ENCODE peak calls at places on chromosomes 5 and 9, in five cellular contexts. One of them, this sample, is unnamed.

GRCh38 chr5:126658526-126658925 is 57.8 kb downstream of the PHAX start:
- DNase-seq in Peyer's patch: no peak
- DNase-seq in thyroid gland: no peak
- DNase-seq in breast epithelium: no peak
- DNase-seq in body of pancreas: no peak
- DNase-seq in this sample: no peak

GRCh38 chr9:109317979-109318671 is 2.7 kb downstream of the EPB41L4B start:
- DNase-seq in thyroid gland: peak
- DNase-seq in Peyer's patch: no peak
- DNase-seq in breast epithelium: no peak
- DNase-seq in body of pancreas: peak
- DNase-seq in this sample: no peak

GRCh38 chr5:88824141-88824540 is 58.8 kb downstream of the MEF2C start:
- DNase-seq in thyroid gland: no peak
- DNase-seq in Peyer's patch: no peak
- DNase-seq in breast epithelium: no peak
- DNase-seq in body of pancreas: no peak
- DNase-seq in this sample: no peak

GRCh38 chr9:131382850-131383729 is 10.8 kb upstream of the PRRC2B start:
- DNase-seq in Peyer's patch: peak
- DNase-seq in thyroid gland: peak
- DNase-seq in breast epithelium: peak
- DNase-seq in body of pancreas: peak
- DNase-seq in this sample: peak

GRCh38 chr5:33311893-33312292 is 128.9 kb upstream of the TARS1 start:
- DNase-seq in body of pancreas: no peak
- DNase-seq in thyroid gland: no peak
- DNase-seq in Peyer's patch: no peak
- DNase-seq in breast epithelium: no peak
- DNase-seq in this sample: no peak

GRCh38 chr5:151005975-151006576 is 14.3 kb upstream of the GPX3 start:
- DNase-seq in thyroid gland: peak
- DNase-seq in breast epithelium: peak
- DNase-seq in Peyer's patch: peak
- DNase-seq in body of pancreas: peak
- DNase-seq in this sample: peak

GRCh38 chr5:10786835-10787234 is 25.8 kb upstream of the DAP start:
- DNase-seq in breast epithelium: no peak
- DNase-seq in thyroid gland: no peak
- DNase-seq in Peyer's patch: no peak
- DNase-seq in body of pancreas: no peak
- DNase-seq in this sample: no peak

GRCh38 chr5:127876384-127876783 is 173.2 kb downstream of the CCDC192 start:
- DNase-seq in breast epithelium: no peak
- DNase-seq in body of pancreas: no peak
- DNase-seq in Peyer's patch: no peak
- DNase-seq in thyroid gland: peak
- DNase-seq in this sample: no peak

GRCh38 chr5:8839361-8840055 is 706.4 kb downstream of the SEMA5A start:
- DNase-seq in breast epithelium: no peak
- DNase-seq in body of pancreas: no peak
- DNase-seq in Peyer's patch: no peak
- DNase-seq in thyroid gland: no peak
- DNase-seq in this sample: no peak

GRCh38 chr5:116576043-116576713 is 1.6 kb upstream of the SEMA6A start:
- DNase-seq in breast epithelium: peak
- DNase-seq in thyroid gland: peak
- DNase-seq in body of pancreas: peak
- DNase-seq in Peyer's patch: peak
- DNase-seq in this sample: peak

GRCh38 chr9:107484117-107484723 is 5.3 kb downstream of the KLF4 start:
- DNase-seq in Peyer's patch: no peak
- DNase-seq in body of pancreas: peak
- DNase-seq in breast epithelium: peak
- DNase-seq in thyroid gland: peak
- DNase-seq in this sample: no peak

GRCh38 chr9:34454571-34455065 is 3.8 kb downstream of the FAM219A start:
- DNase-seq in Peyer's patch: no peak
- DNase-seq in thyroid gland: no peak
- DNase-seq in body of pancreas: no peak
- DNase-seq in breast epithelium: no peak
- DNase-seq in this sample: peak

GRCh38 chr5:42250-42649 is 49.7 kb upstream of the PLEKHG4B start:
- DNase-seq in breast epithelium: no peak
- DNase-seq in Peyer's patch: no peak
- DNase-seq in body of pancreas: peak
- DNase-seq in thyroid gland: peak
- DNase-seq in this sample: no peak

GRCh38 chr9:5909999-5910398 is 19.3 kb downstream of the MLANA start:
- DNase-seq in body of pancreas: no peak
- DNase-seq in Peyer's patch: no peak
- DNase-seq in breast epithelium: no peak
- DNase-seq in thyroid gland: no peak
- DNase-seq in this sample: no peak

GRCh38 chr9:96585426-96585825 is 34.2 kb downstream of the CDC14B start:
- DNase-seq in breast epithelium: no peak
- DNase-seq in body of pancreas: no peak
- DNase-seq in thyroid gland: no peak
- DNase-seq in Peyer's patch: no peak
- DNase-seq in this sample: no peak

GRCh38 chr9:126692041-126692758 is 78.5 kb downstream of the LMX1B start:
- DNase-seq in thyroid gland: no peak
- DNase-seq in breast epithelium: no peak
- DNase-seq in Peyer's patch: no peak
- DNase-seq in body of pancreas: no peak
- DNase-seq in this sample: no peak

GRCh38 chr5:115267617-115268016 is 4.9 kb upstream of the PGGT1B start:
- DNase-seq in breast epithelium: no peak
- DNase-seq in thyroid gland: no peak
- DNase-seq in Peyer's patch: no peak
- DNase-seq in body of pancreas: no peak
- DNase-seq in this sample: no peak

GRCh38 chr9:76818271-76818670 is 54.0 kb downstream of the PCA3 start:
- DNase-seq in thyroid gland: no peak
- DNase-seq in body of pancreas: peak
- DNase-seq in breast epithelium: no peak
- DNase-seq in Peyer's patch: peak
- DNase-seq in this sample: peak

GRCh38 chr5:178778919-178779318 is 48.5 kb upstream of the ZNF354A start:
- DNase-seq in thyroid gland: no peak
- DNase-seq in breast epithelium: no peak
- DNase-seq in body of pancreas: no peak
- DNase-seq in Peyer's patch: no peak
- DNase-seq in this sample: no peak

GRCh38 chr5:3100921-3101551 is 349.6 kb upstream of the IRX2 start:
- DNase-seq in breast epithelium: no peak
- DNase-seq in thyroid gland: no peak
- DNase-seq in body of pancreas: no peak
- DNase-seq in Peyer's patch: no peak
- DNase-seq in this sample: no peak

DNA sequence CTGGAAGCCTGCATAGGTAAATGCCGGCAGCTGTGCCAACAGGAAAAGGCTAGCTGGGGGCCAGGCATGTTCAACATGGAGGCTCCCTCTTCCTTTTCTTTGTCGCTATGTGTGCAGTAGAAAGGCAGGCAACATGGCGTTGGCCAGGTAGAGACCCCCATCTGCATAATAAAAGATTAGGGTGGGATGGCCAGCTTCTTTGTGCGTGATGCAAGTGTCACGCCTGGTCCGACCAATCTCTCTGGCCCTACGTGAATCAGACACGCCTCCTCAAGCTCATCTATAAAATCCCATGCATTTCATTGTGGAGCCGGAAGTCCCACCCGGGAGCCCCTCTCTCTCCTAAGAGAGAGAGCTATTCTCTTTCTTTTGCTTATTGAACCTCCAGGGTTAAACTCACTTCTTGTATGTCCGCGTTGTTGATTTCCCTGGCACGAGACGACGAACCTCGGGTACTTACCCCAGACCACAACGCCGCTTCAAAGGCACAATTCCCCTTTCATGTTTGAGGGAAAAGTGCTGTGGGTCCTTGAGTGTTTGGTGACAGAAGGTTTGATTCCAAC is 25.0 kb upstream of the C5orf47 start:
- DNase-seq in Peyer's patch: no peak
- DNase-seq in breast epithelium: peak
- DNase-seq in thyroid gland: no peak
- DNase-seq in body of pancreas: peak
- DNase-seq in this sample: no peak
- TF ChIP-seq POLR2A in Peyer's patch: no peak
- TF ChIP-seq POLR2A in breast epithelium: no peak
- TF ChIP-seq POLR2A in thyroid gland: no peak
- TF ChIP-seq POLR2A in body of pancreas: peak
- TF ChIP-seq POLR2A in this sample: no peak

GRCh38 chr9:134420974-134421432 is 94.7 kb downstream of the RXRA start:
- DNase-seq in Peyer's patch: no peak
- DNase-seq in body of pancreas: no peak
- DNase-seq in thyroid gland: no peak
- DNase-seq in breast epithelium: no peak
- DNase-seq in this sample: no peak
- TF ChIP-seq POLR2A in Peyer's patch: no peak
- TF ChIP-seq POLR2A in body of pancreas: no peak
- TF ChIP-seq POLR2A in thyroid gland: no peak
- TF ChIP-seq POLR2A in breast epithelium: no peak
- TF ChIP-seq POLR2A in this sample: no peak

GRCh38 chr9:91757802-91758201 is 192.2 kb downstream of the ROR2 start:
- DNase-seq in thyroid gland: no peak
- DNase-seq in Peyer's patch: no peak
- DNase-seq in breast epithelium: no peak
- DNase-seq in body of pancreas: no peak
- DNase-seq in this sample: no peak

GRCh38 chr9:91761362-91761761 is 188.7 kb downstream of the ROR2 start:
- DNase-seq in Peyer's patch: no peak
- DNase-seq in body of pancreas: no peak
- DNase-seq in breast epithelium: no peak
- DNase-seq in thyroid gland: no peak
- DNase-seq in this sample: no peak

GRCh38 chr9:91760906-91761305 is 189.1 kb downstream of the ROR2 start:
- DNase-seq in breast epithelium: no peak
- DNase-seq in thyroid gland: no peak
- DNase-seq in body of pancreas: no peak
- DNase-seq in Peyer's patch: peak
- DNase-seq in this sample: no peak

GRCh38 chr9:91755761-91756638 is 194.0 kb downstream of the ROR2 start:
- DNase-seq in breast epithelium: no peak
- DNase-seq in Peyer's patch: no peak
- DNase-seq in thyroid gland: no peak
- DNase-seq in body of pancreas: no peak
- DNase-seq in this sample: no peak

DNA sequence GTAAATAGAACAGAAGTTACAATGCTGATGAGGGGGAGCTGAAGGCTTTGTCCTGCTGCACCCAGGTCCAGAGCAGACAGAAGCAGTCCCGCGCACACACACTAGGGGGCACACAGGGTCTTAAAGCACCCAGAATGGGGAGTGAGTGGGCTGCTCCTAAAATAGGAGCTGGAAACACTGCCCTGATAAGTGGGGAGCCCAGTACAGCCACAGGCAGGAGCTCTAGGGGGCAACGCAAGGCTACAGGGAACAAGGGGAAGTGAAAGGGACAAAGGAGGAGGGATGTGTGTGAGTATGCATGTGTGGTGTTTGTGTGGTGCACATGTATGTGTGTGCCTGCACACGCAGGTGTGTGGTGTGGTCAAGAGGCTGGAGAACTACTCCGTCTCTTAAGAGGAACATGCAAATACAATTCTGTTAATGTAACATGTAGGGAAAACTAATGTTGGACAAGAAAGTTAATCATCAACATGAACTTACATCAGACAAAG is 191.5 kb downstream of the ROR2 start:
- DNase-seq in Peyer's patch: peak
- DNase-seq in body of pancreas: peak
- DNase-seq in thyroid gland: peak
- DNase-seq in breast epithelium: no peak
- DNase-seq in this sample: no peak
- TF ChIP-seq POLR2A in Peyer's patch: no peak
- TF ChIP-seq POLR2A in body of pancreas: no peak
- TF ChIP-seq POLR2A in thyroid gland: no peak
- TF ChIP-seq POLR2A in breast epithelium: no peak
- TF ChIP-seq POLR2A in this sample: no peak

GRCh38 chr5:91380491-91381133 is 2.5 kb downstream of the ARRDC3 start:
- DNase-seq in Peyer's patch: peak
- DNase-seq in body of pancreas: peak
- DNase-seq in breast epithelium: peak
- DNase-seq in thyroid gland: peak
- DNase-seq in this sample: peak

GRCh38 chr5:91379602-91380490 is 3.3 kb downstream of the ARRDC3 start:
- DNase-seq in thyroid gland: peak
- DNase-seq in Peyer's patch: peak
- DNase-seq in breast epithelium: peak
- DNase-seq in body of pancreas: peak
- DNase-seq in this sample: peak

GRCh38 chr5:91381774-91382492 is 1.2 kb downstream of the ARRDC3 start:
- DNase-seq in body of pancreas: peak
- DNase-seq in thyroid gland: peak
- DNase-seq in breast epithelium: peak
- DNase-seq in Peyer's patch: peak
- DNase-seq in this sample: peak

GRCh38 chr5:91382530-91383026 is 539 bp downstream of the ARRDC3 start:
- DNase-seq in breast epithelium: no peak
- DNase-seq in thyroid gland: no peak
- DNase-seq in Peyer's patch: peak
- DNase-seq in body of pancreas: peak
- DNase-seq in this sample: no peak

DNA sequence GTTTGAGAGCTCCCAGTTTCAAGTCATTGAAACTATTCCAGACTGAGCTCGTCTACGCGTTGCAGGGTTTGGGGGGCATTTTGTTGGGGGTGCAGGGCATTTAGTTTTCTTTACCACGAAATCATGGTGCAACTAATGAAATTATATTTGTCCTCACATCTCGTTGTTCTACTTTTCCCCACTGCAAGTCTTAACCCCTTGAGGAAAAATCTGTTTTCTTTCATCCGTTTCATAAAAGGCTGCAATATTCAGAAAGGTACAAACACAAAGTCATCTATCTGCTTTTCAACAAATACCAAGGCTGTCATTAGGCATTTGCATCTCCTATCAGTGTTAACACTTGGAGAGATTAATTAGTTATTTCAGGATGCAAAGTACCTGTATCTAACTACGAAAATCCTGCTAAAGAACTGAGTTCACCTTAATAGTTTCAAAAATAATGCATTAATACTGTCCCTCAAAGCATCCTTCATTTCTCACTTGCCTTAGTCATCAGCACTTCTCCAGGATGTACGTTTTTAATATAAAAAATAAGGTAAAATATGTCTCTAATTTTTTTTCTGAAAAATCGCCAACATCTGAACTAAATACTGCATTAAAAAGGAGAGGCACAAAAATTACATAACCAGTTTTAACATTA is 1.9 kb downstream of the ARRDC3 start:
- DNase-seq in Peyer's patch: no peak
- DNase-seq in body of pancreas: no peak
- DNase-seq in thyroid gland: no peak
- DNase-seq in breast epithelium: no peak
- DNase-seq in this sample: no peak
- TF ChIP-seq POLR2A in Peyer's patch: peak
- TF ChIP-seq POLR2A in body of pancreas: peak
- TF ChIP-seq POLR2A in thyroid gland: peak
- TF ChIP-seq POLR2A in breast epithelium: peak
- TF ChIP-seq POLR2A in this sample: peak

GRCh38 chr5:181191526-181192336 is 13.3 kb downstream of the TRIM7 start:
- DNase-seq in Peyer's patch: peak
- DNase-seq in thyroid gland: peak
- DNase-seq in body of pancreas: peak
- DNase-seq in breast epithelium: peak
- DNase-seq in this sample: peak
- TF ChIP-seq POLR2A in Peyer's patch: peak
- TF ChIP-seq POLR2A in thyroid gland: no peak
- TF ChIP-seq POLR2A in body of pancreas: peak
- TF ChIP-seq POLR2A in breast epithelium: peak
- TF ChIP-seq POLR2A in this sample: peak

GRCh38 chr5:139911425-139912120 is 116.0 kb downstream of the PSD2 start:
- DNase-seq in thyroid gland: no peak
- DNase-seq in Peyer's patch: peak
- DNase-seq in body of pancreas: no peak
- DNase-seq in breast epithelium: no peak
- DNase-seq in this sample: no peak
- TF ChIP-seq POLR2A in thyroid gland: no peak
- TF ChIP-seq POLR2A in Peyer's patch: no peak
- TF ChIP-seq POLR2A in body of pancreas: no peak
- TF ChIP-seq POLR2A in breast epithelium: no peak
- TF ChIP-seq POLR2A in this sample: no peak